ENCODE peak calls at places on chromosomes 16 and 17, in seven cellular contexts. One of them, this sample, is unnamed.

GRCh38 chr17:38619937-38620550 is 14.3 kb upstream of the SRCIN1 start:
- DNase-seq in endothelial cell of umbilical vein: no peak
- DNase-seq in upper lobe of right lung: peak; percentile 27
- DNase-seq in stomach: no peak
- DNase-seq in pancreas: no peak
- DNase-seq in dorsolateral prefrontal cortex: peak; percentile 15
- DNase-seq in choroid plexus epithelial cell: no peak
- DNase-seq in this sample: no peak

GRCh38 chr17:80220709-80221215 is 535 bp downstream of the SLC26A11 start:
- DNase-seq in stomach: no peak
- DNase-seq in choroid plexus epithelial cell: peak; percentile 7
- DNase-seq in upper lobe of right lung: no peak
- DNase-seq in endothelial cell of umbilical vein: peak; percentile 14
- DNase-seq in dorsolateral prefrontal cortex: no peak
- DNase-seq in pancreas: no peak
- DNase-seq in this sample: no peak

GRCh38 chr17:45429338-45430005 is 3.2 kb downstream of the ARHGAP27 start:
- DNase-seq in choroid plexus epithelial cell: no peak
- DNase-seq in pancreas: no peak
- DNase-seq in dorsolateral prefrontal cortex: no peak
- DNase-seq in endothelial cell of umbilical vein: no peak
- DNase-seq in upper lobe of right lung: peak; percentile 65
- DNase-seq in stomach: peak; percentile 64
- DNase-seq in this sample: no peak

GRCh38 chr17:41910701-41911391 is 7.9 kb downstream of the ACLY start:
- DNase-seq in choroid plexus epithelial cell: peak; percentile 91
- DNase-seq in upper lobe of right lung: no peak
- DNase-seq in stomach: no peak
- DNase-seq in endothelial cell of umbilical vein: no peak
- DNase-seq in pancreas: no peak
- DNase-seq in dorsolateral prefrontal cortex: no peak
- DNase-seq in this sample: peak; percentile 72

GRCh38 chr17:16491703-16492612 is at the start of gene LRRC75A:
- DNase-seq in choroid plexus epithelial cell: no peak
- DNase-seq in pancreas: peak; percentile 45
- DNase-seq in dorsolateral prefrontal cortex: no peak
- DNase-seq in stomach: peak; percentile 59
- DNase-seq in endothelial cell of umbilical vein: peak; percentile 33
- DNase-seq in upper lobe of right lung: peak; percentile 80
- DNase-seq in this sample: no peak

GRCh38 chr16:57985204-57986121 is 14.5 kb upstream of the CNGB1 start:
- DNase-seq in stomach: no peak
- DNase-seq in upper lobe of right lung: no peak
- DNase-seq in dorsolateral prefrontal cortex: peak; percentile 27
- DNase-seq in endothelial cell of umbilical vein: peak; percentile 14
- DNase-seq in pancreas: no peak
- DNase-seq in choroid plexus epithelial cell: no peak
- DNase-seq in this sample: no peak

GRCh38 chr16:89828199-89828869 is at the start of gene SPIRE2:
- DNase-seq in upper lobe of right lung: peak; percentile 88
- DNase-seq in pancreas: peak; percentile 84
- DNase-seq in dorsolateral prefrontal cortex: no peak
- DNase-seq in endothelial cell of umbilical vein: peak; percentile 77
- DNase-seq in choroid plexus epithelial cell: peak; percentile 79
- DNase-seq in stomach: peak; percentile 75
- DNase-seq in this sample: no peak

GRCh38 chr17:31416503-31416923 is 25.0 kb downstream of the RAB11FIP4 start:
- DNase-seq in pancreas: no peak
- DNase-seq in upper lobe of right lung: no peak
- DNase-seq in choroid plexus epithelial cell: no peak
- DNase-seq in stomach: no peak
- DNase-seq in endothelial cell of umbilical vein: no peak
- DNase-seq in dorsolateral prefrontal cortex: peak; percentile 93
- DNase-seq in this sample: no peak

GRCh38 chr17:66557886-66558285 is 255.5 kb downstream of the PRKCA start:
- DNase-seq in stomach: no peak
- DNase-seq in endothelial cell of umbilical vein: no peak
- DNase-seq in upper lobe of right lung: no peak
- DNase-seq in pancreas: no peak
- DNase-seq in choroid plexus epithelial cell: no peak
- DNase-seq in dorsolateral prefrontal cortex: no peak
- DNase-seq in this sample: no peak

GRCh38 chr16:57999971-58000705 is at the start of gene ZNF319:
- DNase-seq in endothelial cell of umbilical vein: no peak
- DNase-seq in choroid plexus epithelial cell: no peak
- DNase-seq in dorsolateral prefrontal cortex: no peak
- DNase-seq in pancreas: no peak
- DNase-seq in upper lobe of right lung: no peak
- DNase-seq in stomach: no peak
- DNase-seq in this sample: no peak

GRCh38 chr17:27319536-27320221 is 25.8 kb downstream of the WSB1 start:
- DNase-seq in dorsolateral prefrontal cortex: peak; percentile 67
- DNase-seq in pancreas: peak; percentile 74
- DNase-seq in upper lobe of right lung: peak; percentile 81
- DNase-seq in stomach: peak; percentile 88
- DNase-seq in endothelial cell of umbilical vein: peak; percentile 50
- DNase-seq in choroid plexus epithelial cell: peak; percentile 73
- DNase-seq in this sample: peak; percentile 57

GRCh38 chr16:50093607-50094570 is 28.1 kb downstream of the HEATR3 start:
- DNase-seq in upper lobe of right lung: peak; percentile 69
- DNase-seq in pancreas: peak; percentile 20
- DNase-seq in choroid plexus epithelial cell: peak; percentile 79
- DNase-seq in dorsolateral prefrontal cortex: no peak
- DNase-seq in endothelial cell of umbilical vein: peak; percentile 48
- DNase-seq in stomach: peak; percentile 34
- DNase-seq in this sample: no peak

GRCh38 chr17:73293031-73293430 is 18.8 kb downstream of the CDC42EP4 start:
- DNase-seq in stomach: peak; percentile 54
- DNase-seq in pancreas: peak; percentile 51
- DNase-seq in dorsolateral prefrontal cortex: no peak
- DNase-seq in upper lobe of right lung: peak; percentile 56
- DNase-seq in choroid plexus epithelial cell: peak; percentile 21
- DNase-seq in endothelial cell of umbilical vein: no peak
- DNase-seq in this sample: no peak

GRCh38 chr16:50988441-50988840 is 162.6 kb downstream of the SALL1 start:
- DNase-seq in pancreas: no peak
- DNase-seq in dorsolateral prefrontal cortex: no peak
- DNase-seq in stomach: no peak
- DNase-seq in upper lobe of right lung: no peak
- DNase-seq in choroid plexus epithelial cell: no peak
- DNase-seq in endothelial cell of umbilical vein: no peak
- DNase-seq in this sample: no peak

GRCh38 chr16:83344014-83344413 is 463.8 kb upstream of the HSBP1 start:
- DNase-seq in pancreas: no peak
- DNase-seq in choroid plexus epithelial cell: peak; percentile 97
- DNase-seq in upper lobe of right lung: no peak
- DNase-seq in stomach: no peak
- DNase-seq in dorsolateral prefrontal cortex: no peak
- DNase-seq in endothelial cell of umbilical vein: peak; percentile 98
- DNase-seq in this sample: no peak

GRCh38 chr16:77556203-77556602 is 121.4 kb upstream of the ADAMTS18 start:
- DNase-seq in stomach: no peak
- DNase-seq in dorsolateral prefrontal cortex: no peak
- DNase-seq in upper lobe of right lung: no peak
- DNase-seq in pancreas: no peak
- DNase-seq in endothelial cell of umbilical vein: no peak
- DNase-seq in choroid plexus epithelial cell: no peak
- DNase-seq in this sample: no peak

GRCh38 chr16:53523971-53524548 is 21.1 kb upstream of the AKTIP start:
- DNase-seq in upper lobe of right lung: no peak
- DNase-seq in endothelial cell of umbilical vein: no peak
- DNase-seq in pancreas: no peak
- DNase-seq in dorsolateral prefrontal cortex: no peak
- DNase-seq in stomach: no peak
- DNase-seq in choroid plexus epithelial cell: no peak
- DNase-seq in this sample: no peak

GRCh38 chr17:35947156-35947585 is 3.7 kb upstream of the LYZL6 start:
- DNase-seq in pancreas: peak; percentile 50
- DNase-seq in stomach: peak; percentile 41
- DNase-seq in dorsolateral prefrontal cortex: no peak
- DNase-seq in upper lobe of right lung: no peak
- DNase-seq in endothelial cell of umbilical vein: peak; percentile 51
- DNase-seq in choroid plexus epithelial cell: peak; percentile 65
- DNase-seq in this sample: no peak

GRCh38 chr16:68719993-68720489 is 17.1 kb upstream of the CDH1 start:
- DNase-seq in pancreas: no peak
- DNase-seq in stomach: no peak
- DNase-seq in upper lobe of right lung: no peak
- DNase-seq in dorsolateral prefrontal cortex: no peak
- DNase-seq in endothelial cell of umbilical vein: no peak
- DNase-seq in choroid plexus epithelial cell: no peak
- DNase-seq in this sample: no peak

GRCh38 chr17:70110443-70110880 is 35.4 kb downstream of the KCNJ16 start:
- DNase-seq in choroid plexus epithelial cell: peak; percentile 90
- DNase-seq in dorsolateral prefrontal cortex: no peak
- DNase-seq in pancreas: no peak
- DNase-seq in endothelial cell of umbilical vein: peak; percentile 99
- DNase-seq in upper lobe of right lung: no peak
- DNase-seq in stomach: no peak
- DNase-seq in this sample: peak; percentile 93

GRCh38 chr17:76650505-76650904 is 6.9 kb upstream of the ST6GALNAC1 start:
- DNase-seq in stomach: no peak
- DNase-seq in endothelial cell of umbilical vein: no peak
- DNase-seq in upper lobe of right lung: peak; percentile 11
- DNase-seq in choroid plexus epithelial cell: no peak
- DNase-seq in pancreas: no peak
- DNase-seq in dorsolateral prefrontal cortex: no peak
- DNase-seq in this sample: no peak

GRCh38 chr17:46782250-46782953 is 36.1 kb downstream of the WNT3 start:
- DNase-seq in dorsolateral prefrontal cortex: no peak
- DNase-seq in stomach: peak; percentile 65
- DNase-seq in pancreas: peak; percentile 72
- DNase-seq in upper lobe of right lung: peak; percentile 79
- DNase-seq in choroid plexus epithelial cell: peak; percentile 58
- DNase-seq in endothelial cell of umbilical vein: peak; percentile 41
- DNase-seq in this sample: no peak
- TF ChIP-seq CTCF in dorsolateral prefrontal cortex: no peak
- TF ChIP-seq CTCF in stomach: peak; percentile 30
- TF ChIP-seq CTCF in pancreas: peak; percentile 58
- TF ChIP-seq CTCF in upper lobe of right lung: peak; percentile 58
- TF ChIP-seq CTCF in choroid plexus epithelial cell: peak; percentile 79
- TF ChIP-seq CTCF in endothelial cell of umbilical vein: peak; percentile 87
- TF ChIP-seq CTCF in this sample: peak; percentile 98

GRCh38 chr17:930258-930657 is 49.3 kb downstream of the NXN start:
- DNase-seq in upper lobe of right lung: no peak
- DNase-seq in pancreas: peak; percentile 40
- DNase-seq in endothelial cell of umbilical vein: no peak
- DNase-seq in choroid plexus epithelial cell: no peak
- DNase-seq in stomach: no peak
- DNase-seq in dorsolateral prefrontal cortex: no peak
- DNase-seq in this sample: no peak

GRCh38 chr17:929547-929946 is 50.0 kb downstream of the NXN start:
- DNase-seq in choroid plexus epithelial cell: no peak
- DNase-seq in endothelial cell of umbilical vein: no peak
- DNase-seq in stomach: no peak
- DNase-seq in dorsolateral prefrontal cortex: no peak
- DNase-seq in pancreas: no peak
- DNase-seq in upper lobe of right lung: no peak
- DNase-seq in this sample: no peak

GRCh38 chr17:924711-925480 is 54.7 kb downstream of the NXN start:
- DNase-seq in endothelial cell of umbilical vein: no peak
- DNase-seq in stomach: peak; percentile 52
- DNase-seq in upper lobe of right lung: no peak
- DNase-seq in pancreas: no peak
- DNase-seq in choroid plexus epithelial cell: no peak
- DNase-seq in dorsolateral prefrontal cortex: no peak
- DNase-seq in this sample: no peak

GRCh38 chr17:925846-926245 is 53.7 kb downstream of the NXN start:
- DNase-seq in dorsolateral prefrontal cortex: no peak
- DNase-seq in choroid plexus epithelial cell: no peak
- DNase-seq in endothelial cell of umbilical vein: no peak
- DNase-seq in stomach: no peak
- DNase-seq in upper lobe of right lung: no peak
- DNase-seq in pancreas: no peak
- DNase-seq in this sample: no peak

GRCh38 chr17:927611-928461 is 51.7 kb downstream of the NXN start:
- DNase-seq in endothelial cell of umbilical vein: peak; percentile 70
- DNase-seq in dorsolateral prefrontal cortex: no peak
- DNase-seq in upper lobe of right lung: no peak
- DNase-seq in pancreas: no peak
- DNase-seq in choroid plexus epithelial cell: peak; percentile 95
- DNase-seq in stomach: peak; percentile 44
- DNase-seq in this sample: peak; percentile 85
- H3K4me3 ChIP-seq in endothelial cell of umbilical vein: no peak overlapping the region
- H3K4me3 ChIP-seq in dorsolateral prefrontal cortex: no peak overlapping the region
- H3K4me3 ChIP-seq in upper lobe of right lung: no peak overlapping the region
- H3K4me3 ChIP-seq in pancreas: no peak overlapping the region
- H3K4me3 ChIP-seq in choroid plexus epithelial cell: no peak overlapping the region
- H3K4me3 ChIP-seq in stomach: no peak overlapping the region
- H3K4me3 ChIP-seq in this sample: peak overlapping the region; percentile 30

GRCh38 chr16:29315916-29316517 is 90.5 kb downstream of the NPIPB11 start:
- DNase-seq in dorsolateral prefrontal cortex: no peak
- DNase-seq in pancreas: no peak
- DNase-seq in upper lobe of right lung: no peak
- DNase-seq in endothelial cell of umbilical vein: no peak
- DNase-seq in stomach: no peak
- DNase-seq in choroid plexus epithelial cell: no peak
- DNase-seq in this sample: no peak
- TF ChIP-seq CTCF in dorsolateral prefrontal cortex: no peak
- TF ChIP-seq CTCF in pancreas: no peak
- TF ChIP-seq CTCF in upper lobe of right lung: no peak
- TF ChIP-seq CTCF in endothelial cell of umbilical vein: no peak
- TF ChIP-seq CTCF in stomach: no peak
- TF ChIP-seq CTCF in choroid plexus epithelial cell: no peak
- TF ChIP-seq CTCF in this sample: peak; percentile 42

GRCh38 chr16:4958510-4959111 is 481 bp downstream of the SEC14L5 start:
- DNase-seq in dorsolateral prefrontal cortex: no peak
- DNase-seq in choroid plexus epithelial cell: no peak
- DNase-seq in stomach: no peak
- DNase-seq in endothelial cell of umbilical vein: no peak
- DNase-seq in upper lobe of right lung: no peak
- DNase-seq in pancreas: no peak
- DNase-seq in this sample: no peak

GRCh38 chr16:4954714-4955113 is 3.4 kb upstream of the SEC14L5 start:
- DNase-seq in upper lobe of right lung: no peak
- DNase-seq in pancreas: no peak
- DNase-seq in stomach: no peak
- DNase-seq in dorsolateral prefrontal cortex: no peak
- DNase-seq in choroid plexus epithelial cell: no peak
- DNase-seq in endothelial cell of umbilical vein: no peak
- DNase-seq in this sample: no peak

GRCh38 chr16:4960579-4960978 is 2.4 kb downstream of the SEC14L5 start:
- DNase-seq in upper lobe of right lung: no peak
- DNase-seq in choroid plexus epithelial cell: no peak
- DNase-seq in stomach: no peak
- DNase-seq in dorsolateral prefrontal cortex: no peak
- DNase-seq in pancreas: no peak
- DNase-seq in endothelial cell of umbilical vein: no peak
- DNase-seq in this sample: no peak

GRCh38 chr16:4957720-4958509 is at the start of gene SEC14L5:
- DNase-seq in stomach: peak; percentile 99
- DNase-seq in dorsolateral prefrontal cortex: peak; percentile 98
- DNase-seq in upper lobe of right lung: peak; percentile 98
- DNase-seq in pancreas: peak; percentile 100
- DNase-seq in choroid plexus epithelial cell: peak; percentile 99
- DNase-seq in endothelial cell of umbilical vein: peak; percentile 98
- DNase-seq in this sample: peak; percentile 79

DNA sequence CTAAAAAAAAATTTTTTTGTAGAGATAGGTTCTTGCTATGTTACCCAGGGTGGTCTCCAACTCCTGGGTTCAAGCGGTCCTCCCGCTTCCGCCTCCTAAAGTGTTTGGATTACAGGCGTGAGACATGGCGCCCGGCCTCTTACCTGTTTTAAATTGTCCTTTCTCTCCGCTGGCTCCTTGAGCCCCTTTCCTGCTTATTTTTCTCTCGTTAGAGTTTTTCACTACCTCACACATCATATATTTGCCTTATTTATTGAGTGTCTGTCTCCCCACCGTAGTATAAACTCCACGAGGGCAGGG is 760 bp upstream of the SEC14L5 start:
- DNase-seq in endothelial cell of umbilical vein: no peak
- DNase-seq in upper lobe of right lung: no peak
- DNase-seq in stomach: peak; percentile 36
- DNase-seq in choroid plexus epithelial cell: no peak
- DNase-seq in pancreas: no peak
- DNase-seq in dorsolateral prefrontal cortex: no peak
- DNase-seq in this sample: no peak
- H3K4me3 ChIP-seq in endothelial cell of umbilical vein: peak overlapping the region; percentile 73
- H3K4me3 ChIP-seq in upper lobe of right lung: peak overlapping the region; percentile 51
- H3K4me3 ChIP-seq in stomach: peak overlapping the region; percentile 51
- H3K4me3 ChIP-seq in choroid plexus epithelial cell: peak overlapping the region; percentile 65
- H3K4me3 ChIP-seq in pancreas: no peak overlapping the region
- H3K4me3 ChIP-seq in dorsolateral prefrontal cortex: peak overlapping the region; percentile 71
- H3K4me3 ChIP-seq in this sample: peak overlapping the region; percentile 74